ENCODE peak calls at places on chromosome 22, in five cellular contexts. Y is colonic mucosa, L is stomach, X is right lobe of liver, Z is A549. R is an unnamed sample.
A peak's percentile ranks its signal among the peaks of the same experiment; 100 is the strongest.

GRCh38 chr22:45680932-45681700 is 9.5 kb downstream of the ATXN10 start:
- DNase-seq in L (no peak), X (no peak), Y (no peak), Z (no peak), R (no peak)

GRCh38 chr22:18056161-18056666 is 21.6 kb upstream of the PEX26 start:
- DNase-seq in X (no peak), Y (no peak), Z (no peak), L (no peak), R (peak; percentile 53)

GRCh38 chr22:31133911-31134310 is 6.4 kb downstream of the PLA2G3 start:
- DNase-seq in Y (no peak), X (no peak), L (no peak), Z (no peak), R (no peak)

GRCh38 chr22:29359469-29359868 is 28.9 kb downstream of the AP1B1 start:
- DNase-seq in Y (peak; percentile 59), L (peak; percentile 70), X (peak; percentile 74), Z (peak; percentile 28), R (peak; percentile 67)

GRCh38 chr22:29443452-29443851 is 5.1 kb downstream of the RFPL1 start:
- DNase-seq in X (no peak), L (no peak), Z (no peak), Y (no peak), R (no peak)

GRCh38 chr22:23020659-23021293 is 49.5 kb upstream of the GNAZ start:
- DNase-seq in L (no peak), X (no peak), Z (no peak), Y (no peak), R (no peak)

GRCh38 chr22:31932863-31933262 is 11.5 kb upstream of the YWHAH start:
- DNase-seq in X (no peak), Z (no peak), Y (no peak), L (no peak), R (no peak)

GRCh38 chr22:40396882-40397281 is 26.5 kb downstream of the SGSM3 start:
- DNase-seq in Z (no peak), Y (peak; percentile 91), X (no peak), L (peak; percentile 91), R (peak; percentile 91)

GRCh38 chr22:39616781-39617180 is 46.2 kb downstream of the CACNA1I start:
- DNase-seq in X (no peak), L (no peak), Y (no peak), Z (no peak), R (no peak)

GRCh38 chr22:29216873-29217666 is 11.4 kb downstream of the EMID1 start:
- DNase-seq in X (no peak), Y (no peak), L (no peak), Z (no peak), R (no peak)

GRCh38 chr22:30940655-30941362 is 27.8 kb downstream of the MORC2 start:
- DNase-seq in Y (no peak), Z (no peak), X (no peak), L (no peak), R (no peak)

GRCh38 chr22:45302751-45303150 is 7.0 kb upstream of the FAM118A start:
- DNase-seq in Z (no peak), X (no peak), L (no peak), Y (no peak), R (no peak)

GRCh38 chr22:45211848-45212247 is 28.8 kb downstream of the KIAA0930 start:
- DNase-seq in Z (peak; percentile 25), L (no peak), Y (no peak), X (no peak), R (no peak)

GRCh38 chr22:37333724-37334460 is 51.6 kb downstream of the CYTH4 start:
- DNase-seq in Y (no peak), Z (no peak), L (no peak), X (no peak), R (no peak)
- H3K4me3 ChIP-seq in Y (no peak overlapping the region), Z (no peak overlapping the region), L (no peak overlapping the region), X (no peak overlapping the region), R (no peak overlapping the region)

DNA sequence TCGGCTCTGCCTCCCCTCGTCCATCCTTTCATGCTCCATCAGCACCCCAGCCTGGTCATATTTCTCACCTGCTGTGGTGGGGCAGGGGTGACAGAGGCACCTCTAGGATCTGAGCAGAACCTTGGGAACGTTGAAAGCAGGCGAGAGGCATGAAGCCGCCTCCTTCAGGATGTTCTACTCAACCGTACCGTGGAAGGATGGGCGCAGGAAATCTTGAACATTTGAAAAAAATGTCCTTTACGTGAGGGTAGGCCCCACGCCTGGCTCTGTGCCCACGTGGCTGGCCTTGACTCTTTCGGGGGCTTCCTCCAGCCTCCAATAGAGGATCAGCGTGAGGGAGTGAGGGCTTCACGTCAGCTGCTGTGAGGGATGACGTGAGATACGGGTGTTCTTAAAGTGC is 90.7 kb downstream of the TBC1D22A start:
- DNase-seq in X (no peak), Y (no peak), Z (no peak), L (no peak), R (no peak)
- H3K4me1 ChIP-seq in X (peaks cover 4% of the 10 kb centered on the region), Y (no peaks in the 10 kb centered on the region), Z (no peaks in the 10 kb centered on the region), L (no peaks in the 10 kb centered on the region), R (no peaks in the 10 kb centered on the region)

GRCh38 chr22:43843783-43844530 is 18.4 kb downstream of the SULT4A1 start:
- DNase-seq in Z (no peak), L (no peak), X (no peak), Y (no peak), R (peak; percentile 34)
- TF ChIP-seq CTCF in Z (no peak), L (no peak), X (no peak), Y (no peak), R (no peak)

DNA sequence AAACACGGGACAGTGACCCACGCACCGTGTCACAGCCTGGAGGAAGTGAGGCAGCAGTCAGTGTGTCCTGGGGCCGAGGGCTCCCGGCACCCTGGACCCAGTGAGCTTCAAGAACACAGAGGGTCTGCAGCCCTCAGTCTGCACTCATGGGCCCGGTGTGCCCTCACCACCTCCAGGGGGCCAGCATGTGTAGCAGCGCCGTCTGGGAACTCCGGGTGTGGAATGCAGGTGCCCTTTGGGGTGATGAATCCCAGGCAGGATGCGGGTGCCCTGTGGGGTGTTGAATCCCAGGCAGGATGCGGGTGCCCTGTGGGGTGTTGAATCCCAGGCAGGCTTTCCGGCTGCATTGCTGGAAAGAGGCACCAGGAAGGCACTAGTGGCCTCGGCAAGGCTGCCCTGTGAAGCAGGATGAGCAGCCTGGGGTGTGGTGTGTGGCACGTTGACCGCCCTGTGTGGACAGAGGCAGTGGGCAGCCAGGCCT is 1399.9 kb downstream of the BRD1 start:
- DNase-seq in Z (no peak), Y (no peak), L (no peak), X (peak; percentile 33), R (no peak)
- H3K4me3 ChIP-seq in Z (no peak overlapping the region), Y (no peak overlapping the region), L (no peak overlapping the region), X (no peak overlapping the region), R (no peak overlapping the region)

DNA sequence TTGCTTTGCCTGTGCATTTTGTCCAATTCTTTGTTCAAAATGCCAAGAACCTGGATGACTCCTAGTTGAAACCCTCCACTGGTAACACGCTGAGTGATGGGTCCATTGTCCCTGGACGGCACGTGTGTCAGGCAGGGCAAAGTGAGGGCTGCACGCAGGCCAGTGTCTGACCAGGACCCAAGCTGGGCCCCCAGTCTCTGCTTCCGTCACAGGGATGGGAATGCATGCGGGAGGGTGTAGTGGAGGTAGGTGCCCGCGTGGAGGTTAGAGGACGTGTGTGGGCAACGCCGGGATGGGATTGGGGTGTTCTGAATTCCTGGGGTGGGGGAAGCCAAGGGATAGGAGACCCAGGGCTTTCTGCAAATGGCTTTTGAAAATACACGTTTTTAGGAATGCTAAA is 943.4 kb downstream of the BRD1 start:
- DNase-seq in X (no peak), L (no peak), Z (no peak), Y (no peak), R (no peak)
- H3K4me1 ChIP-seq in X (no peaks in the 10 kb centered on the region), L (no peaks in the 10 kb centered on the region), Z (no peaks in the 10 kb centered on the region), Y (no peaks in the 10 kb centered on the region), R (no peaks in the 10 kb centered on the region)

GRCh38 chr22:35441489-35442100 is 41.7 kb downstream of the MCM5 start:
- DNase-seq in Y (no peak), Z (no peak), L (no peak), X (no peak), R (no peak)
- TF ChIP-seq CTCF in Y (no peak), Z (no peak), L (no peak), X (no peak), R (no peak)

GRCh38 chr22:47308886-47309285 is 546.4 kb downstream of the TBC1D22A start:
- DNase-seq in Z (no peak), Y (no peak), L (no peak), X (no peak), R (no peak)

GRCh38 chr22:47309946-47310345 is 547.5 kb downstream of the TBC1D22A start:
- DNase-seq in Z (no peak), Y (no peak), L (no peak), X (no peak), R (no peak)

GRCh38 chr22:47309476-47309875 is 547.0 kb downstream of the TBC1D22A start:
- DNase-seq in X (no peak), Z (no peak), Y (no peak), L (no peak), R (no peak)

GRCh38 chr22:47307326-47307725 is 544.9 kb downstream of the TBC1D22A start:
- DNase-seq in L (no peak), X (no peak), Z (no peak), Y (no peak), R (no peak)

GRCh38 chr22:47307812-47308211 is 545.4 kb downstream of the TBC1D22A start:
- DNase-seq in L (no peak), X (no peak), Y (no peak), Z (no peak), R (no peak)
- H3K4me3 ChIP-seq in L (no peak overlapping the region), X (no peak overlapping the region), Y (no peak overlapping the region), Z (no peak overlapping the region), R (no peak overlapping the region)

GRCh38 chr22:37566329-37566837 is 6.1 kb downstream of the CDC42EP1 start:
- DNase-seq in X (no peak), Z (no peak), L (no peak), Y (no peak), R (peak; percentile 58)
- H3K4me1 ChIP-seq in X (peaks cover 93% of the 10 kb centered on the region), Z (peaks cover 67% of the 10 kb centered on the region), L (peaks cover 83% of the 10 kb centered on the region), Y (peaks cover 44% of the 10 kb centered on the region), R (peaks cover 86% of the 10 kb centered on the region)

DNA sequence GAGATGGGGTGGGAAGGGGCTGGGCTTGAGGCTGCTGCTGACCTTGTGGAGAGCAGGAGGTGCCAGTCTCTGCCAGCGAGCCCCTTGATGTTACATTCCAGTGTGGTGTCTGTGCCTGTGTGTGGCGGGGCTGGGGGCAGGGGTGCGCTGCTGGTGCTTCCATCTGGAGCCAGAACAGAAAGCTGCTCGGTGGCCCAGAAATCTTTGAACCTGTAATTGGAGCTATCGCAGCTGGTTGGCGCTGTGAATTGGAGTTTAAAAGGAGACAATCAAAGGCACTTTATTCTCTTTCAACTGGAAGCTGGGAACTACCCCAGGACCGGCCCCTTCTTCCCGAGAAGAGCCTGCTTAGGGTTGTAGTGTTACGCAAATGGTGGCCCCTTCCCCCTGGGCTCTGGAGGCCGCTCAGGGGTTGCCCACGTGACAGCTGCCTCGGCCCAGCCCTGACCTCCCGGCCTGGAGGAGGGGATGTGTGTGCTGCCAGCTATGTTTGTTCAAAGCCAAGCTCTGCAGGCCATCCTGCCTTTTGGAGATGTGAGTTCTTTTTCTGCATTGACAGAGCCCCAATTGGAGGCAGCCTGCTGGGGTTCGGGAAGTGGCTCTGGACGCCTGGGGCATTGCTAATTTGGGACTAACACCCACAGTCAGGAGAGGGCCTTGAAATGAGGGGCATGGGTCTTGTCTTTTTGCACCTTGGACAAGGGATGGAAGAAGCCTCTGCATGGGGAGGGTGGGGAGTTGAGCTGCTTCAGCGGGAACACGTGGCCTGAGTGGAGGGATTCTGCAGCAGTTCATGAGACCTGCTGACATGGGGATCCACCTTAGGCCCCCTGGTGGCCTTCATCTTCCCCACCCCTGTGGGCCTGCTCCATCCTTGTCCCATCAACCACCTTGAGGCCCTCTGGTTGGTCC is 14.0 kb upstream of the ARSA start:
- DNase-seq in X (peak; percentile 90), L (no peak), Z (no peak), Y (no peak), R (peak; percentile 27)
- TF ChIP-seq CTCF in X (peak; percentile 40), L (peak; percentile 26), Z (no peak), Y (peak; percentile 15), R (no peak)

R was measured in mucosa of descending colon.